ENCODE peak calls at places on chromosomes 2 and 18, in six cellular contexts. X, L, H, M, R and C are unnamed samples.

GRCh38 chr2:61469424-61470121 is 1.3 kb downstream of the USP34 start:
- DNase-seq in X (no peak), L (no peak), H (no peak), M (peak; percentile 21), R (no peak), C (peak; percentile 45)

GRCh38 chr2:191869178-191869577 is 22.3 kb upstream of the CAVIN2 start:
- DNase-seq in X (peak; percentile 76), L (peak; percentile 86), H (peak; percentile 56), M (peak; percentile 30), R (no peak), C (peak; percentile 46)

GRCh38 chr2:37340637-37341036 is 3.8 kb upstream of the QPCT start:
- DNase-seq in X (no peak), L (no peak), H (no peak), M (no peak), R (no peak), C (no peak)

GRCh38 chr2:177606636-177607035 is 214.1 kb downstream of the AGPS start:
- DNase-seq in X (no peak), L (no peak), H (no peak), M (peak; percentile 51), R (no peak), C (peak; percentile 25)

GRCh38 chr18:23634692-23635091 is 28.0 kb downstream of the ANKRD29 start:
- DNase-seq in X (no peak), L (no peak), H (no peak), M (no peak), R (no peak), C (no peak)

GRCh38 chr2:236055471-236055870 is 112.7 kb downstream of the GBX2 start:
- DNase-seq in X (no peak), L (no peak), H (no peak), M (no peak), R (no peak), C (no peak)

GRCh38 chr2:192042126-192042525 is 152.6 kb downstream of the TMEFF2 start:
- DNase-seq in X (no peak), L (no peak), H (no peak), M (no peak), R (peak; percentile 62), C (no peak)

GRCh38 chr2:138707424-138708074 is 72.6 kb downstream of the NXPH2 start:
- DNase-seq in X (no peak), L (no peak), H (no peak), M (peak; percentile 90), R (no peak), C (peak; percentile 92)

GRCh38 chr2:106272202-106272807 is 78.2 kb upstream of the UXS1 start:
- DNase-seq in X (no peak), L (peak; percentile 71), H (no peak), M (no peak), R (no peak), C (no peak)

GRCh38 chr2:55047677-55048299 is 2.5 kb downstream of the RTN4 start:
- DNase-seq in X (no peak), L (no peak), H (no peak), M (peak; percentile 39), R (peak; percentile 91), C (peak; percentile 65)

GRCh38 chr2:95347681-95348608 is 50.8 kb downstream of the KCNIP3 start:
- DNase-seq in X (peak; percentile 49), L (peak; percentile 24), H (no peak), M (no peak), R (no peak), C (no peak)

GRCh38 chr2:235026137-235026536 is 74.3 kb downstream of the SH3BP4 start:
- DNase-seq in X (no peak), L (no peak), H (no peak), M (peak; percentile 88), R (peak; percentile 38), C (peak; percentile 71)

GRCh38 chr2:113114224-113114945 is 13.0 kb upstream of the IL1RN start:
- DNase-seq in X (peak; percentile 0), L (no peak), H (no peak), M (no peak), R (no peak), C (no peak)

GRCh38 chr2:98913916-98914712 is 21.9 kb downstream of the CRACDL start:
- DNase-seq in X (no peak), L (no peak), H (no peak), M (no peak), R (no peak), C (no peak)

GRCh38 chr2:186060744-186061143 is 322.1 kb downstream of the FSIP2 start:
- DNase-seq in X (no peak), L (no peak), H (no peak), M (no peak), R (no peak), C (no peak)

GRCh38 chr2:180663016-180663471 is 317.4 kb upstream of the UBE2E3 start:
- DNase-seq in X (no peak), L (no peak), H (no peak), M (no peak), R (no peak), C (no peak)

GRCh38 chr2:230011617-230012016 is 57.1 kb downstream of the SLC16A14 start:
- DNase-seq in X (no peak), L (no peak), H (no peak), M (peak; percentile 81), R (no peak), C (peak; percentile 70)

GRCh38 chr2:216066255-216066654 is 15.4 kb downstream of the PECR start:
- DNase-seq in X (no peak), L (no peak), H (no peak), M (peak; percentile 84), R (no peak), C (peak; percentile 27)

GRCh38 chr2:21118302-21118920 is 5.4 kb upstream of the TDRD15 start:
- DNase-seq in X (no peak), L (peak; percentile 34), H (peak; percentile 14), M (peak; percentile 14), R (peak; percentile 13), C (peak; percentile 30)

GRCh38 chr2:165563468-165564225 is 94.1 kb downstream of the CSRNP3 start:
- DNase-seq in X (no peak), L (no peak), H (no peak), M (no peak), R (no peak), C (no peak)

GRCh38 chr2:214542251-214542650 is 131.4 kb downstream of the VWC2L start:
- DNase-seq in X (no peak), L (no peak), H (no peak), M (peak; percentile 14), R (no peak), C (no peak)

GRCh38 chr2:174593574-174594203 is 3.9 kb downstream of the WIPF1 start:
- DNase-seq in X (no peak), L (no peak), H (peak; percentile 6), M (peak; percentile 84), R (no peak), C (peak; percentile 82)

GRCh38 chr2:5236308-5236707 is 455.9 kb upstream of the SOX11 start:
- DNase-seq in X (no peak), L (no peak), H (peak; percentile 30), M (no peak), R (no peak), C (no peak)

GRCh38 chr2:128236491-128237035 is 82.1 kb downstream of the HS6ST1 start:
- DNase-seq in X (no peak), L (no peak), H (no peak), M (peak; percentile 94), R (peak; percentile 48), C (peak; percentile 83)

GRCh38 chr2:46097714-46098480 is 199.3 kb upstream of the EPAS1 start:
- DNase-seq in X (no peak), L (no peak), H (no peak), M (peak; percentile 100), R (peak; percentile 39), C (peak; percentile 97)

GRCh38 chr2:119242276-119243119 is 18.9 kb downstream of the STEAP3 start:
- DNase-seq in X (no peak), L (no peak), H (no peak), M (no peak), R (no peak), C (no peak)

GRCh38 chr2:525611-526010 is 151.6 kb downstream of the TMEM18 start:
- DNase-seq in X (no peak), L (no peak), H (no peak), M (no peak), R (no peak), C (no peak)

GRCh38 chr2:218325566-218326160 is 31.0 kb upstream of the CATIP start:
- DNase-seq in X (no peak), L (no peak), H (no peak), M (no peak), R (peak; percentile 80), C (no peak)

GRCh38 chr2:218319813-218320360 is 27.6 kb upstream of the TMBIM1 start:
- DNase-seq in X (no peak), L (no peak), H (no peak), M (no peak), R (no peak), C (no peak)

GRCh38 chr2:218323526-218324472 is 31.5 kb upstream of the TMBIM1 start:
- DNase-seq in X (peak; percentile 73), L (peak; percentile 86), H (peak; percentile 70), M (peak; percentile 60), R (peak; percentile 93), C (peak; percentile 91)

GRCh38 chr2:218320704-218321336 is 28.5 kb upstream of the TMBIM1 start:
- DNase-seq in X (no peak), L (no peak), H (no peak), M (no peak), R (no peak), C (no peak)

GRCh38 chr2:218322756-218323525 is 30.6 kb upstream of the TMBIM1 start:
- DNase-seq in X (peak; percentile 95), L (peak; percentile 97), H (peak; percentile 96), M (peak; percentile 54), R (peak; percentile 86), C (peak; percentile 95)
- H3K4me1 ChIP-seq in X (peaks cover 5% of the 10 kb centered on the region), L (peaks cover 9% of the 10 kb centered on the region), H (peaks cover 27% of the 10 kb centered on the region), M (peaks cover 10% of the 10 kb centered on the region), R (peaks cover 14% of the 10 kb centered on the region), C (peaks cover 17% of the 10 kb centered on the region)

GRCh38 chr2:201987426-201987825 is 46.2 kb upstream of the FZD7 start:
- DNase-seq in X (no peak), L (no peak), H (no peak), M (no peak), R (no peak), C (no peak)

GRCh38 chr2:201983174-201983573 is 50.5 kb upstream of the FZD7 start:
- DNase-seq in X (no peak), L (no peak), H (no peak), M (no peak), R (no peak), C (no peak)

GRCh38 chr2:201984800-201985525 is 48.7 kb upstream of the FZD7 start:
- DNase-seq in X (no peak), L (no peak), H (no peak), M (no peak), R (no peak), C (no peak)

GRCh38 chr2:201984333-201984732 is 49.3 kb upstream of the FZD7 start:
- DNase-seq in X (no peak), L (no peak), H (no peak), M (no peak), R (no peak), C (no peak)

GRCh38 chr2:201985740-201986735 is 47.6 kb upstream of the FZD7 start:
- DNase-seq in X (no peak), L (no peak), H (no peak), M (peak; percentile 29), R (no peak), C (peak; percentile 20)
- H3K79me1 ChIP-seq in X (peaks cover 4% of the 10 kb centered on the region), L (no peaks in the 10 kb centered on the region), H (no peaks in the 10 kb centered on the region), M (no peaks in the 10 kb centered on the region), R (no peaks in the 10 kb centered on the region), C (no peaks in the 10 kb centered on the region)

GRCh38 chr18:10081477-10081876 is 167.7 kb downstream of the VAPA start:
- DNase-seq in X (no peak), L (no peak), H (no peak), M (peak; percentile 22), R (no peak), C (no peak)
- H3K9me3 ChIP-seq in X (peaks cover 9% of the 10 kb centered on the region), L (peaks cover 13% of the 10 kb centered on the region), H (peaks cover 17% of the 10 kb centered on the region), M (peaks cover 14% of the 10 kb centered on the region), R (peaks cover 15% of the 10 kb centered on the region), C (peaks cover 19% of the 10 kb centered on the region)

GRCh38 chr2:71064110-71064611 is 4.3 kb upstream of the NAGK start:
- DNase-seq in X (no peak), L (no peak), H (no peak), M (no peak), R (peak; percentile 78), C (no peak)
- H3K4me1 ChIP-seq in X (no peaks in the 10 kb centered on the region), L (no peaks in the 10 kb centered on the region), H (peaks cover 2% of the 10 kb centered on the region), M (peaks cover 10% of the 10 kb centered on the region), R (peaks cover 11% of the 10 kb centered on the region), C (peaks cover 3% of the 10 kb centered on the region)